ENCODE peak calls at places on chromosome X, in five cellular contexts. One of them, this sample, is unnamed. For H3K4me1, the result is how much of the 10 kb centered on the place peaks cover.

GRCh38 chrX:11664211-11664888 is 1.4 kb downstream of the ARHGAP6 start:
- DNase-seq in pancreas: no peak
- DNase-seq in GM23248: peak
- DNase-seq in CD4-positive, alpha-beta memory T cell: no peak
- DNase-seq in Peyer's patch: no peak
- DNase-seq in this sample: no peak

GRCh38 chrX:105822138-105823091 is at the start of gene NRK:
- DNase-seq in pancreas: no peak
- DNase-seq in GM23248: no peak
- DNase-seq in CD4-positive, alpha-beta memory T cell: no peak
- DNase-seq in Peyer's patch: no peak
- DNase-seq in this sample: no peak

GRCh38 chrX:152450076-152450475 is 1.0 kb downstream of the GABRA3 start:
- DNase-seq in pancreas: no peak
- DNase-seq in GM23248: no peak
- DNase-seq in CD4-positive, alpha-beta memory T cell: no peak
- DNase-seq in Peyer's patch: no peak
- DNase-seq in this sample: no peak

GRCh38 chrX:65601530-65602281 is 65.7 kb upstream of the MSN start:
- DNase-seq in pancreas: peak
- DNase-seq in GM23248: peak
- DNase-seq in CD4-positive, alpha-beta memory T cell: peak
- DNase-seq in Peyer's patch: peak
- DNase-seq in this sample: peak

GRCh38 chrX:103531002-103531401 is 11.7 kb upstream of the RAB40A start:
- DNase-seq in pancreas: no peak
- DNase-seq in GM23248: peak
- DNase-seq in CD4-positive, alpha-beta memory T cell: no peak
- DNase-seq in Peyer's patch: no peak
- DNase-seq in this sample: no peak

GRCh38 chrX:16870861-16871584 is 861 bp upstream of the RBBP7 start:
- DNase-seq in pancreas: peak
- DNase-seq in GM23248: peak
- DNase-seq in CD4-positive, alpha-beta memory T cell: no peak
- DNase-seq in Peyer's patch: peak
- DNase-seq in this sample: peak

GRCh38 chrX:10634681-10635161 is 14.3 kb upstream of the MID1 start:
- DNase-seq in pancreas: no peak
- DNase-seq in GM23248: peak
- DNase-seq in CD4-positive, alpha-beta memory T cell: no peak
- DNase-seq in Peyer's patch: no peak
- DNase-seq in this sample: no peak

GRCh38 chrX:3807906-3808305 is 94.5 kb upstream of the PRKX start:
- DNase-seq in pancreas: no peak
- DNase-seq in GM23248: no peak
- DNase-seq in CD4-positive, alpha-beta memory T cell: no peak
- DNase-seq in Peyer's patch: no peak
- DNase-seq in this sample: no peak

GRCh38 chrX:17822351-17822750 is 38.7 kb downstream of the RAI2 start:
- DNase-seq in pancreas: no peak
- DNase-seq in GM23248: peak
- DNase-seq in CD4-positive, alpha-beta memory T cell: no peak
- DNase-seq in Peyer's patch: no peak
- DNase-seq in this sample: no peak

GRCh38 chrX:103918584-103919335 is 43.7 kb upstream of the TMSB15B start:
- DNase-seq in pancreas: peak
- DNase-seq in GM23248: peak
- DNase-seq in CD4-positive, alpha-beta memory T cell: peak
- DNase-seq in Peyer's patch: peak
- DNase-seq in this sample: peak

GRCh38 chrX:139820358-139820984 is 112.4 kb downstream of the ATP11C start:
- DNase-seq in pancreas: no peak
- DNase-seq in GM23248: no peak
- DNase-seq in CD4-positive, alpha-beta memory T cell: no peak
- DNase-seq in Peyer's patch: no peak
- DNase-seq in this sample: no peak

GRCh38 chrX:140725500-140725899 is 15.9 kb downstream of the LINC00632 start:
- DNase-seq in pancreas: no peak
- DNase-seq in GM23248: no peak
- DNase-seq in CD4-positive, alpha-beta memory T cell: no peak
- DNase-seq in Peyer's patch: no peak
- DNase-seq in this sample: no peak

GRCh38 chrX:128458888-128459287 is 406.7 kb upstream of the ACTRT1 start:
- DNase-seq in pancreas: no peak
- DNase-seq in GM23248: peak
- DNase-seq in CD4-positive, alpha-beta memory T cell: no peak
- DNase-seq in Peyer's patch: no peak
- DNase-seq in this sample: no peak

GRCh38 chrX:103686199-103687072 is at the start of gene MORF4L2:
- DNase-seq in pancreas: peak
- DNase-seq in GM23248: peak
- DNase-seq in CD4-positive, alpha-beta memory T cell: peak
- DNase-seq in Peyer's patch: peak
- DNase-seq in this sample: peak

GRCh38 chrX:16469870-16470269 is 180.1 kb upstream of the S100G start:
- DNase-seq in pancreas: no peak
- DNase-seq in GM23248: no peak
- DNase-seq in CD4-positive, alpha-beta memory T cell: no peak
- DNase-seq in Peyer's patch: no peak
- DNase-seq in this sample: no peak

GRCh38 chrX:17376381-17377046 is 1.5 kb downstream of the NHS start:
- DNase-seq in pancreas: no peak
- DNase-seq in GM23248: peak
- DNase-seq in CD4-positive, alpha-beta memory T cell: no peak
- DNase-seq in Peyer's patch: no peak
- DNase-seq in this sample: no peak

GRCh38 chrX:47191331-47191730 is 2.3 kb upstream of the UBA1 start:
- DNase-seq in pancreas: peak
- DNase-seq in GM23248: peak
- DNase-seq in CD4-positive, alpha-beta memory T cell: peak
- DNase-seq in Peyer's patch: peak
- DNase-seq in this sample: peak

GRCh38 chrX:7690842-7691241 is 152.1 kb upstream of the VCX start:
- DNase-seq in pancreas: no peak
- DNase-seq in GM23248: no peak
- DNase-seq in CD4-positive, alpha-beta memory T cell: no peak
- DNase-seq in Peyer's patch: no peak
- DNase-seq in this sample: no peak

GRCh38 chrX:108270739-108271396 is 167.4 kb downstream of the COL4A6 start:
- DNase-seq in pancreas: no peak
- DNase-seq in GM23248: peak
- DNase-seq in CD4-positive, alpha-beta memory T cell: no peak
- DNase-seq in Peyer's patch: no peak
- DNase-seq in this sample: peak

GRCh38 chrX:9785252-9785943 is 831 bp upstream of the SHROOM2 start:
- DNase-seq in pancreas: no peak
- DNase-seq in GM23248: no peak
- DNase-seq in CD4-positive, alpha-beta memory T cell: no peak
- DNase-seq in Peyer's patch: no peak
- DNase-seq in this sample: no peak

GRCh38 chrX:103806862-103807474 is 25.1 kb downstream of the RAB9B start:
- DNase-seq in pancreas: no peak
- DNase-seq in GM23248: no peak
- DNase-seq in CD4-positive, alpha-beta memory T cell: no peak
- DNase-seq in Peyer's patch: no peak
- DNase-seq in this sample: no peak

GRCh38 chrX:77668391-77669237 is 117.4 kb downstream of the ATRX start:
- DNase-seq in pancreas: no peak
- DNase-seq in GM23248: peak
- DNase-seq in CD4-positive, alpha-beta memory T cell: no peak
- DNase-seq in Peyer's patch: no peak
- DNase-seq in this sample: no peak

GRCh38 chrX:148878371-148878770 is 378.0 kb downstream of the AFF2 start:
- DNase-seq in pancreas: no peak
- DNase-seq in GM23248: peak
- DNase-seq in CD4-positive, alpha-beta memory T cell: no peak
- DNase-seq in Peyer's patch: no peak
- DNase-seq in this sample: no peak

GRCh38 chrX:18353931-18354368 is 538 bp downstream of the SCML2 start:
- DNase-seq in pancreas: peak
- DNase-seq in GM23248: peak
- DNase-seq in CD4-positive, alpha-beta memory T cell: peak
- DNase-seq in Peyer's patch: no peak
- DNase-seq in this sample: no peak

GRCh38 chrX:2700405-2701320 is 9.6 kb downstream of the CD99 start:
- DNase-seq in pancreas: no peak
- DNase-seq in GM23248: no peak
- DNase-seq in CD4-positive, alpha-beta memory T cell: no peak
- DNase-seq in Peyer's patch: no peak
- DNase-seq in this sample: no peak
- H3K4me1 ChIP-seq in pancreas: under half
- H3K4me1 ChIP-seq in GM23248: half or more
- H3K4me1 ChIP-seq in CD4-positive, alpha-beta memory T cell: half or more
- H3K4me1 ChIP-seq in Peyer's patch: under half
- H3K4me1 ChIP-seq in this sample: half or more

DNA sequence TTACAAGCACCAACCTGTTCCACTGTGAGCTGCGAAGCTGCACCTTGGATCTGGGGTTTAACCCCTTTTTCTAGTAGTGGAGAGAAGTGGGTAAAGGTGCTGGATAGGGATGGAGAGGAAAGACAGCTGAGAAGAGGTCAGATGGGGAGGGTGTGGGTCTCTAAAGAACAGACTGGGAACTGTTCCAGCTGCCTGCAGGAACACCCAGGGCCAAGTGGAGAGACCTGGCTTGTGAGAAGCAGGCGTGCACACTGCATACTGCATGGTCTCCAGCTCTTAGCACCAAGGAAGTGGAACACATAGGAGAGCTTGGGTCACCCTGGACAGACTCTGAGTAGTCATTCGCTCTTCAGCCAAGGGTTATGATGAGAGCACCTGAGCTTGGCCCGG is 16.1 kb downstream of the BCOR start:
- DNase-seq in pancreas: no peak
- DNase-seq in GM23248: no peak
- DNase-seq in CD4-positive, alpha-beta memory T cell: no peak
- DNase-seq in Peyer's patch: no peak
- DNase-seq in this sample: no peak
- H3K4me1 ChIP-seq in pancreas: under half
- H3K4me1 ChIP-seq in GM23248: under half
- H3K4me1 ChIP-seq in CD4-positive, alpha-beta memory T cell: under half
- H3K4me1 ChIP-seq in Peyer's patch: under half
- H3K4me1 ChIP-seq in this sample: under half

DNA sequence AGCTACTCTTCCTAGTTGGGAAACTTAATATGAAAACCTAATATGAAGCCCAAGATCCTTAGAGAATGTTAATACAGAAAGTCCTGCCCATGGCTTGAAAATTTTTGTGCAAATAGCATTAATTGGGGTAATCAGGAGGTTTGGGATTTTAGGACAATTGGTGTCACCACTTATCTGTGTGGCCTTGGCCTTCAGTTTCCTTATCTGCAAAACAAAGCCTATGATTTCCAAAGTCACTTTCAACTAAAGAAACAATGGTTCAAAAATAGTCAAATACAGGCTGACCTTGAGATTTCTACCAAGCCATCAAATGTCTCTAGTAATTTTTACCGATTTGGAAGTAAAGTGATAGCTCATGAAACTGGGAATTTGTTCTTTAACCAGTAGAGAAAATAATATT is 40.2 kb upstream of the FAM9C start:
- DNase-seq in pancreas: no peak
- DNase-seq in GM23248: no peak
- DNase-seq in CD4-positive, alpha-beta memory T cell: no peak
- DNase-seq in Peyer's patch: no peak
- DNase-seq in this sample: no peak
- H3K4me1 ChIP-seq in pancreas: under half
- H3K4me1 ChIP-seq in GM23248: under half
- H3K4me1 ChIP-seq in CD4-positive, alpha-beta memory T cell: half or more
- H3K4me1 ChIP-seq in Peyer's patch: under half
- H3K4me1 ChIP-seq in this sample: half or more

DNA sequence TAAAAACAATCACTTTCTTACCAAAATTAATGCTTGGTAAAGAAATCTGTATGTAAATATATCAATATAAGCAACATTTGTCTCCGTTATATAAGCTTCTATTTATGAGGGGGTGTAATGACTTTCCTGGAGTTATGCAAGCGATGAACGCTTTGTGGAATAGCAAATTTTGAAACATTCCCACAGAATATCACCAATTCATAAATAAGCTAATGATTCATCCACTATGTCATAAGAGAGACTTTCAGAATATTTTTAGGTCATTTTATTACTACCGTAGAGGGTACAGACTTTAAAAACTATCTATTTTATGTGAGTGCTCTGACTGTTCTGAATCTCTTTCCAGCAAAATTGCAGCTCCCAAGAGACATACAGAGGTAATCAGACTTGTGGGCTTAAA is 179.5 kb upstream of the FTHL17 start:
- DNase-seq in pancreas: no peak
- DNase-seq in GM23248: peak
- DNase-seq in CD4-positive, alpha-beta memory T cell: no peak
- DNase-seq in Peyer's patch: no peak
- DNase-seq in this sample: no peak
- H3K4me1 ChIP-seq in pancreas: under half
- H3K4me1 ChIP-seq in GM23248: under half
- H3K4me1 ChIP-seq in CD4-positive, alpha-beta memory T cell: under half
- H3K4me1 ChIP-seq in Peyer's patch: under half
- H3K4me1 ChIP-seq in this sample: under half

GRCh38 chrX:19679787-19680186 is 164.5 kb upstream of the MAP3K15 start:
- DNase-seq in pancreas: no peak
- DNase-seq in GM23248: no peak
- DNase-seq in CD4-positive, alpha-beta memory T cell: no peak
- DNase-seq in Peyer's patch: no peak
- DNase-seq in this sample: no peak
- H3K4me1 ChIP-seq in pancreas: under half
- H3K4me1 ChIP-seq in GM23248: under half
- H3K4me1 ChIP-seq in CD4-positive, alpha-beta memory T cell: half or more
- H3K4me1 ChIP-seq in Peyer's patch: under half
- H3K4me1 ChIP-seq in this sample: half or more

GRCh38 chrX:153704021-153704526 is 16.3 kb downstream of the SLC6A8 start:
- DNase-seq in pancreas: peak
- DNase-seq in GM23248: no peak
- DNase-seq in CD4-positive, alpha-beta memory T cell: no peak
- DNase-seq in Peyer's patch: no peak
- DNase-seq in this sample: no peak
- H3K4me1 ChIP-seq in pancreas: under half
- H3K4me1 ChIP-seq in GM23248: under half
- H3K4me1 ChIP-seq in CD4-positive, alpha-beta memory T cell: under half
- H3K4me1 ChIP-seq in Peyer's patch: under half
- H3K4me1 ChIP-seq in this sample: under half

DNA sequence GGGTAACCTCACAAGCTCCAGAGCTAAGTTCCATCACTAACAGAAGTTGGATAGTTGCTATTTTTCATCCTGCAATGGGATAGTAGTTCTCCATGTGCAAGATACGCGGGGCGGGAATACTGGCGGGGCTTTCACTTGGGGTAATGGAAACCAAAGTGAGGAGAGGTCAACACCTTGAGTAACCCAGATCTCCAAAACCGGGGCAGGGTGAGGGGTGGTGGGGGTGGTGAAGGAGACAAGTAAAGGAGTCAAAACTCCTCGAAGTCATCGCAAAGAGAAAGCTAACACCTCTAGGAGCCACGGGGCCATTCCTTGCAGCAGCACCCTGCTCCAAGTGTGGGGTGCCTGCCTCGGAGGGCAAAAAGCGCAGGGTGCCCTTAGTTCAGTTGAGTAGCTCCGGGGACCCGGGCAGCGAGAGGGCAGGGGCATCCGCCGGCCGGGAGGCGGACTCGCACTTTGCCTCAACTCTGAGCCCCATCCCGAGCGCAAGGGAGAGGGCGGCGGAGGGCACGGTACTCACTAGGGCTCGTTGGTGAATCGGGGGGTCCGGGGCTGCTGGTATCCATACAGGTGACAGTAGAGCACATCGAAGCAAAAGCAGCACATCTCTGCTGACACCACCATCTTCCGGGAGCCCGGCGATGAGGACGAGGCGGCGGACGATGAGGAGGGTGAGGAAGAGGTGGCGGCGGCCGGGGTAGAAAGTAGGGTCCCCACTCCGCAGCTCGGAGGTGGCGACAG is 636 bp downstream of the AMMECR1 start:
- DNase-seq in pancreas: peak
- DNase-seq in GM23248: peak
- DNase-seq in CD4-positive, alpha-beta memory T cell: no peak
- DNase-seq in Peyer's patch: peak
- DNase-seq in this sample: peak
- H3K4me1 ChIP-seq in pancreas: under half
- H3K4me1 ChIP-seq in GM23248: under half
- H3K4me1 ChIP-seq in CD4-positive, alpha-beta memory T cell: under half
- H3K4me1 ChIP-seq in Peyer's patch: under half
- H3K4me1 ChIP-seq in this sample: under half

This sample was measured in DND-41.